ENCODE peak calls at places on chromosomes 3 and 15, in five cellular contexts. K is A549, C is tibial nerve, X is transverse colon, N is stomach. P is an unnamed sample.

GRCh38 chr15:98000249-98001203 is 40.0 kb downstream of the ARRDC4 start:
- DNase-seq in K (no peak), C (no peak), X (peak), N (no peak), P (no peak)

GRCh38 chr15:51620647-51621046 is 1.9 kb downstream of the DMXL2 start:
- DNase-seq in K (no peak), C (no peak), X (no peak), N (no peak), P (no peak)

GRCh38 chr15:65323071-65323511 is 18.6 kb downstream of the RNU5B-1 start:
- DNase-seq in K (no peak), C (no peak), X (peak), N (no peak), P (peak)

GRCh38 chr3:30689202-30689641 is 82.8 kb downstream of the TGFBR2 start:
- DNase-seq in K (peak), C (no peak), X (peak), N (peak), P (no peak)

GRCh38 chr3:14178247-14179113 is at the start of the genes LSM3 and XPC:
- DNase-seq in K (peak), C (peak), X (peak), N (peak), P (peak)

GRCh38 chr3:147701195-147701594 is 292.0 kb downstream of the ZIC1 start:
- DNase-seq in K (no peak), C (no peak), X (no peak), N (no peak), P (no peak)

GRCh38 chr3:65685621-65686020 is 353.1 kb downstream of the MAGI1 start:
- DNase-seq in K (no peak), C (no peak), X (no peak), N (no peak), P (no peak)

GRCh38 chr3:151299006-151299405 is 17.6 kb downstream of the GPR87 start:
- DNase-seq in K (no peak), C (no peak), X (no peak), N (no peak), P (no peak)

DNA sequence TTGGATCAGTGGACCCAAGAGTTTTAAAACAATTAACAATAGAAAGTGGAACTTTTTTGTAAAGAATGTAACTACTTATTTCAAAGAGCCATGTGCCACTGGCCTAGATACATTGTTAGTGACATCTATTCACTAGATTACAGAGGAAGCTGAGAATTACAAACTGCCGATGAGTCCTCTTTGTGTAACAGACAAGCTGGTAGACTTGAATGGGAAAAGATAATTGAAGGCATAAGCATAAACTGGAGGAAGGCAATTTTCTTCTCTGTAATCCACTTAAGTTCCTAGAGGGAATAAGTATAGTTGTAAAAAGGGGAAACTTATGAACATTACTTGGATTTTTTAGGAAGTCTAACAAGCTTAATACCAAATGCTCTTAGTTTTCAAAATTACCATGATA is 15.1 kb downstream of the THUMPD3 start:
- DNase-seq in K (no peak), C (no peak), X (no peak), N (no peak), P (no peak)
- TF ChIP-seq EP300 in K (no peak), C (no peak), X (no peak), N (no peak), P (no peak)

DNA sequence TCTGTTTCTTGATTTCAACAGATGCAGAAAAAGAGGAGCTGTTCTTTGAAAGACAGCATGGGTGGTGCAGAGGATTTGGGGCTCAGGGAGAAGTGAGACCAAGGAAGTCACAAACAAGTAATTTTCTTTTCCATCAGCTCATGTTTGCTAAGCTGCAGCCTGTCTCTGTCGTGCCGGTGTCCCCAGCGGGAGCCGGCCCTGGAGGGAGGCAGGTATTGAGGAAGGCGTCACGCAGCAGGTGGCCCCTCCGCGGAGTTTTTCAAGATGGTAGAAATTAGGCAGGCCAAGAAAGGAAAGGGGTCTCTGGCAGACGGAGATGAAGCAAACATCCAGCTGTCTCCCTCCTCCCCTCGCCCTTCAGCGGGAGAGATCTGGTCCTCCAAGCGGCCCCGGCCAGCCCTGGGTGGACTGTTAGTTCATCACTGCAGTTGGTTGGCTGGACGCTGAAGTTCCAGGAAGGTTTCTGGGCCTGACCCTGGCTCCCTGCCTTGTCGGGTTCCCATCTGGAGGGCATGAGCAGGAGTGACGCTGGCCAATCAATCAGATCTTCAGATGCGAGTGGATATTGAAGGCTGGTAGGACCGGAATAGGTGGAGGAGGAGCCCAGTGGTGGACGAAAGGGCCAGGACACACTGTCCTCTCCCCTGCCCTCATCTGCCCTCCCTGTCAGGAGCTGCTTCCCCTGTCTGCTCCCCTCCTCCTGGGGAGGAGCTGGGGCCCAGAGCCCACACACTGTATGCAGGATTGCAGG is 27.7 kb upstream of the MUC4 start:
- DNase-seq in K (no peak), C (no peak), X (no peak), N (no peak), P (no peak)
- TF ChIP-seq EP300 in K (no peak), C (no peak), X (no peak), N (no peak), P (no peak)

DNA sequence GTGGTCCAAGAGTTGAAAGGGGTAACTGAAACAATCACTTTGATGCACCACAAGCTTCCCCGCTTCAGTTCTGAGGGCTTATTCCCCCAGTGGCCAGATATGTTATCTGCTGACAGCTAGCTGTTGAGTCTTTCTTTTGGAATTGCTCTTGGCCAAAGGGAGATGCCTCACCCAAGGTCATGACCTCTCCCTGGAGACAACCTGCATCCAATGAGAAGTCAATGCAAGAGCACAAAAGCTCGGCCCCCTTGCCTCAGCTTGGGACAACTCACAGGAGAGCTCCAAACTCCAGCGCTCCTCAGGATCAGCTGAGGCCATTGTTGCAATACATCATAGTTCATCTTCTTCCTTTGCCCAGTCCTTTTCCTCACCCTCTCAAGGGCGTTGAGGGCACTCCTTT is 31.0 kb upstream of the THBS1 start:
- DNase-seq in K (no peak), C (no peak), X (no peak), N (no peak), P (no peak)
- TF ChIP-seq EP300 in K (no peak), C (peak), X (no peak), N (no peak), P (no peak)

DNA sequence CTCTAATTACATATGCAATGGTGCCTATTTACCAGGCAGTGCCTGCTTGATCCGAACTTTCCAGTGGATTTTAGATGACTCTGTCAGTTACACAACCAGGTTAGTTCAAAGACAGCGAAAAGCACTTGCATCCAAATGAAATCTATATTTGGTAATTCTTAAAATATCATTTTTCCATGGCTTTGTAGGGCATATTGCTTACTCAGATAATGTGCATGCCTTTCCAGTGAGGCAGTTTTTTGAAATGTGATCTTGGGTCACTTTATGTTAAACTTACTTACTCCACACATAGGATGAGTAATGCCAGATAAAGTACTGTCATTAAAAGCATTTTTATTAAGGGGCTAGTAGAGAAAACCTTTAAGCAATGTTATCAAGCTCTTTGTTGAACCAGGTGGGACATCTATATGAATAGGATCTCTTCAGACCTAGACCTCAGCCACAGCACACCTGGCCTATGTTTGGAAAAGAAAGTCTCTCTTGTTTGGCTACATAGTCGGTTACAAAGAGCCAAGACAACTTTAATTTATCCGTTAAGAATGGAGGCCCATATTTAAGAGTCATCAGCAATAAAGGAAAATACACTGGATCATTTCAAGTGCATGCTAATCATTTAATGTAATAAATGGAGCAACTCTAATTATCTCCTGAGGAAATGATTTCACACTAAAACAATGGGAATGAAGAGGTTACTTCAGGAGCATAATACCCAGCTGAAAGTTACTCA is 56.4 kb upstream of the TMCO5A start:
- DNase-seq in K (no peak), C (no peak), X (no peak), N (no peak), P (no peak)
- TF ChIP-seq EP300 in K (no peak), C (no peak), X (no peak), N (no peak), P (no peak)

GRCh38 chr3:136434429-136434828 is 184.3 kb downstream of the PCCB start:
- DNase-seq in K (no peak), C (no peak), X (no peak), N (no peak), P (no peak)
- TF ChIP-seq EP300 in K (no peak), C (no peak), X (no peak), N (no peak), P (no peak)

P was measured in sigmoid colon.